ENCODE peak calls at places on chromosomes 7 and 10, in eight cellular contexts. One of them, this sample, is unnamed.

GRCh38 chr10:49634053-49634660 is 20.3 kb downstream of the CHAT start:
- DNase-seq in spleen: peak; percentile 55
- DNase-seq in HCT116: no peak
- DNase-seq in endothelial cell of umbilical vein: no peak
- DNase-seq in tibial nerve: no peak
- DNase-seq in IMR-90: no peak
- DNase-seq in body of pancreas: no peak
- DNase-seq in A549: no peak
- DNase-seq in this sample: no peak

GRCh38 chr7:6256709-6257535 is 15.5 kb downstream of the CYTH3 start:
- DNase-seq in spleen: peak; percentile 47
- DNase-seq in HCT116: no peak
- DNase-seq in endothelial cell of umbilical vein: no peak
- DNase-seq in tibial nerve: peak; percentile 40
- DNase-seq in IMR-90: peak; percentile 67
- DNase-seq in body of pancreas: no peak
- DNase-seq in A549: no peak
- DNase-seq in this sample: no peak

GRCh38 chr10:122019414-122019975 is 30.5 kb downstream of the TACC2 start:
- DNase-seq in spleen: no peak
- DNase-seq in HCT116: no peak
- DNase-seq in endothelial cell of umbilical vein: no peak
- DNase-seq in tibial nerve: no peak
- DNase-seq in IMR-90: no peak
- DNase-seq in body of pancreas: peak; percentile 68
- DNase-seq in A549: no peak
- DNase-seq in this sample: no peak

GRCh38 chr10:84262190-84262956 is 17.5 kb downstream of the RGR start:
- DNase-seq in spleen: no peak
- DNase-seq in HCT116: no peak
- DNase-seq in endothelial cell of umbilical vein: no peak
- DNase-seq in tibial nerve: no peak
- DNase-seq in IMR-90: no peak
- DNase-seq in body of pancreas: no peak
- DNase-seq in A549: no peak
- DNase-seq in this sample: no peak

GRCh38 chr10:107059872-107060271 is 104.6 kb downstream of the SORCS1 start:
- DNase-seq in spleen: no peak
- DNase-seq in HCT116: no peak
- DNase-seq in endothelial cell of umbilical vein: no peak
- DNase-seq in tibial nerve: no peak
- DNase-seq in IMR-90: no peak
- DNase-seq in body of pancreas: no peak
- DNase-seq in A549: no peak
- DNase-seq in this sample: no peak

GRCh38 chr10:119301397-119301796 is 94.0 kb downstream of the GRK5 start:
- DNase-seq in spleen: peak; percentile 91
- DNase-seq in HCT116: no peak
- DNase-seq in endothelial cell of umbilical vein: peak; percentile 65
- DNase-seq in tibial nerve: no peak
- DNase-seq in IMR-90: peak; percentile 24
- DNase-seq in body of pancreas: no peak
- DNase-seq in A549: no peak
- DNase-seq in this sample: peak; percentile 53

GRCh38 chr10:53899463-53899862 is 901.6 kb downstream of the PCDH15 start:
- DNase-seq in spleen: no peak
- DNase-seq in HCT116: no peak
- DNase-seq in endothelial cell of umbilical vein: no peak
- DNase-seq in tibial nerve: no peak
- DNase-seq in IMR-90: no peak
- DNase-seq in body of pancreas: no peak
- DNase-seq in A549: no peak
- DNase-seq in this sample: no peak

GRCh38 chr10:5297466-5297865 is 67.3 kb upstream of the UCN3 start:
- DNase-seq in spleen: peak; percentile 78
- DNase-seq in HCT116: no peak
- DNase-seq in endothelial cell of umbilical vein: peak; percentile 24
- DNase-seq in tibial nerve: no peak
- DNase-seq in IMR-90: no peak
- DNase-seq in body of pancreas: no peak
- DNase-seq in A549: no peak
- DNase-seq in this sample: no peak

GRCh38 chr7:149369497-149369896 is 91.4 kb downstream of the ZNF777 start:
- DNase-seq in spleen: no peak
- DNase-seq in HCT116: peak; percentile 12
- DNase-seq in endothelial cell of umbilical vein: no peak
- DNase-seq in tibial nerve: no peak
- DNase-seq in IMR-90: no peak
- DNase-seq in body of pancreas: no peak
- DNase-seq in A549: no peak
- DNase-seq in this sample: no peak

DNA sequence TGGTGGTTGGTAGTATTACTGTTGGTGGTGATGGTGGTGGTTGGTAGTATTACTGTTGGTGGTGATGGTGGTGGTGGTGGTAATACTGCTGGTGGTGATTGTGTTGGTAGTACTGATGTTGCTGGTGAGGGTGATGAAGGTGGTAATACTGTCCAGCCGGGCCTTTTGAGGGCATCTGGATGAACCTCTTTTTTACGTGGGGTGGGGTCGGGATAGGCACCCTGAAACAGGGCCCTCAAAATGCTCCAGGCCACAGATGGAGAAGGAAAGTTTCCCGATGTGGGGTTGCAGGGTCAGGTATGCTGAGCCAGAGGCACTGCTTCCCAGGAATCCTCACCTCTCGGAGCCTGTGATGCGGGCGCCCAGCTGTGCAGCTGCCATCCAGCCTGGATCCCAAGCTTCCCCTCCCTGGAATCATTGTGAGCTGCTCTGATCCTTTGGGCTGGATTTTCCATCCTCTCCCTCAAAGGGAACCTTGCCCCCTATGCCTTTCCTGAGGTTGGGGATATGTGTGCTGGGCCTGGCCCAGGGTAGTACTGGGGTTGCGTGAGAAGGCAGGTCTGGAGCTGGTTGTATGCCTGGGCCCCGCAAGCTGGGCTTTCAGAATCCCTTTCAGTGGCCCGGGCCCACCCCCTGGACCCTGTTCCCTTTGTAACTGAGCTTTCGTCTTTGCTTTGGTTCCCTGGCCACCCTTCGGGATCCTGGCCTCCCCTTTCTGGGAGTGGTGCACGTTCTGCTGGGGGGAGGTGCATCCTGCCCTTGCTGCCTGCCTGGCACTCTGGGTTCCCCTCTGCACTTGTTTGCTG is 43.3 kb downstream of the DOCK1 start:
- DNase-seq in spleen: peak; percentile 27
- DNase-seq in HCT116: no peak
- DNase-seq in endothelial cell of umbilical vein: no peak
- DNase-seq in tibial nerve: no peak
- DNase-seq in IMR-90: no peak
- DNase-seq in body of pancreas: no peak
- DNase-seq in A549: no peak
- DNase-seq in this sample: no peak
- H3K9me3 ChIP-seq in spleen: no peaks in the 10 kb centered on the region
- H3K9me3 ChIP-seq in HCT116: peaks cover 13% of the 10 kb centered on the region
- H3K9me3 ChIP-seq in endothelial cell of umbilical vein: peaks cover 4% of the 10 kb centered on the region
- H3K9me3 ChIP-seq in tibial nerve: no peaks in the 10 kb centered on the region
- H3K9me3 ChIP-seq in IMR-90: no peaks in the 10 kb centered on the region
- H3K9me3 ChIP-seq in body of pancreas: no peaks in the 10 kb centered on the region
- H3K9me3 ChIP-seq in A549: peaks cover 22% of the 10 kb centered on the region
- H3K9me3 ChIP-seq in this sample: no peaks in the 10 kb centered on the region

DNA sequence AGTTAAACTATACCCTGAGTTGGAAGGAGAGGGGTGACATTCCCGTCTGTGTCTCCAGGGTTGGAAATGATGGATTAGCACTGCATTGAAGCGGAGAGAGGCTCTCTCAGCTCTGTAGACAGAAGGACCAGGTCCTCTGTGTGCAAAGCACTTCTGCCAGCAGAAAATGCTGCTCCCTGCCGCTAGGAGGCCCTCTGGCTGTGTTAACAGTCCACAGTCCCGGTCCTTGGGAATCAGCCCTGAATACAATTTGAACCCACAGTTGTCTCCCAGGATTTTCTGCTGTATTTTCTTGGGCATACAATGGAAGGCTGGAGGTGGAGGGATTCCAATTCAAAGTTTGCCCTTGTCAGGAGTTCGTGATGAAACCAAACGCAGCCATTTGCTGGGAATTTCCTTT is 205.1 kb downstream of the GLRX3 start:
- DNase-seq in spleen: no peak
- DNase-seq in HCT116: no peak
- DNase-seq in endothelial cell of umbilical vein: no peak
- DNase-seq in tibial nerve: no peak
- DNase-seq in IMR-90: no peak
- DNase-seq in body of pancreas: peak; percentile 65
- DNase-seq in A549: no peak
- DNase-seq in this sample: no peak
- TF ChIP-seq CTCF in spleen: no peak
- TF ChIP-seq CTCF in HCT116: peak; percentile 54
- TF ChIP-seq CTCF in endothelial cell of umbilical vein: no peak
- TF ChIP-seq CTCF in tibial nerve: no peak
- TF ChIP-seq CTCF in IMR-90: no peak
- TF ChIP-seq CTCF in body of pancreas: peak; percentile 40
- TF ChIP-seq CTCF in A549: no peak
- TF ChIP-seq CTCF in this sample: no peak

GRCh38 chr10:124210263-124210662 is 116.9 kb upstream of the CHST15 start:
- DNase-seq in spleen: no peak
- DNase-seq in HCT116: no peak
- DNase-seq in endothelial cell of umbilical vein: no peak
- DNase-seq in tibial nerve: no peak
- DNase-seq in IMR-90: no peak
- DNase-seq in body of pancreas: no peak
- DNase-seq in A549: no peak
- DNase-seq in this sample: no peak

GRCh38 chr10:124213881-124214523 is 120.6 kb upstream of the CHST15 start:
- DNase-seq in spleen: no peak
- DNase-seq in HCT116: no peak
- DNase-seq in endothelial cell of umbilical vein: no peak
- DNase-seq in tibial nerve: no peak
- DNase-seq in IMR-90: no peak
- DNase-seq in body of pancreas: no peak
- DNase-seq in A549: no peak
- DNase-seq in this sample: no peak

GRCh38 chr10:124212702-124213101 is 119.3 kb upstream of the CHST15 start:
- DNase-seq in spleen: no peak
- DNase-seq in HCT116: no peak
- DNase-seq in endothelial cell of umbilical vein: no peak
- DNase-seq in tibial nerve: no peak
- DNase-seq in IMR-90: no peak
- DNase-seq in body of pancreas: no peak
- DNase-seq in A549: no peak
- DNase-seq in this sample: no peak

GRCh38 chr10:124213471-124213870 is 120.1 kb upstream of the CHST15 start:
- DNase-seq in spleen: no peak
- DNase-seq in HCT116: no peak
- DNase-seq in endothelial cell of umbilical vein: no peak
- DNase-seq in tibial nerve: no peak
- DNase-seq in IMR-90: no peak
- DNase-seq in body of pancreas: no peak
- DNase-seq in A549: no peak
- DNase-seq in this sample: no peak

GRCh38 chr10:124211921-124212320 is 118.5 kb upstream of the CHST15 start:
- DNase-seq in spleen: no peak
- DNase-seq in HCT116: no peak
- DNase-seq in endothelial cell of umbilical vein: no peak
- DNase-seq in tibial nerve: no peak
- DNase-seq in IMR-90: no peak
- DNase-seq in body of pancreas: no peak
- DNase-seq in A549: no peak
- DNase-seq in this sample: no peak
- TF ChIP-seq POLR2A in spleen: no peak
- TF ChIP-seq POLR2A in HCT116: no peak
- TF ChIP-seq POLR2A in endothelial cell of umbilical vein: no peak
- TF ChIP-seq POLR2A in tibial nerve: no peak
- TF ChIP-seq POLR2A in IMR-90: no peak
- TF ChIP-seq POLR2A in body of pancreas: no peak
- TF ChIP-seq POLR2A in A549: no peak
- TF ChIP-seq POLR2A in this sample: no peak

GRCh38 chr7:64300641-64301405 is 12.9 kb upstream of the ZNF736 start:
- DNase-seq in spleen: no peak
- DNase-seq in HCT116: no peak
- DNase-seq in endothelial cell of umbilical vein: no peak
- DNase-seq in tibial nerve: no peak
- DNase-seq in IMR-90: no peak
- DNase-seq in body of pancreas: peak; percentile 27
- DNase-seq in A549: no peak
- DNase-seq in this sample: no peak

GRCh38 chr7:64294701-64295420 is 18.9 kb upstream of the ZNF736 start:
- DNase-seq in spleen: no peak
- DNase-seq in HCT116: no peak
- DNase-seq in endothelial cell of umbilical vein: no peak
- DNase-seq in tibial nerve: no peak
- DNase-seq in IMR-90: no peak
- DNase-seq in body of pancreas: no peak
- DNase-seq in A549: no peak
- DNase-seq in this sample: no peak
- H3K9me3 ChIP-seq in spleen: no peaks in the 10 kb centered on the region
- H3K9me3 ChIP-seq in HCT116: peaks cover 16% of the 10 kb centered on the region
- H3K9me3 ChIP-seq in endothelial cell of umbilical vein: peaks cover 2% of the 10 kb centered on the region
- H3K9me3 ChIP-seq in tibial nerve: no peaks in the 10 kb centered on the region
- H3K9me3 ChIP-seq in IMR-90: peaks cover 4% of the 10 kb centered on the region
- H3K9me3 ChIP-seq in body of pancreas: no peaks in the 10 kb centered on the region
- H3K9me3 ChIP-seq in A549: peaks cover 10% of the 10 kb centered on the region
- H3K9me3 ChIP-seq in this sample: no peaks in the 10 kb centered on the region

GRCh38 chr10:46273506-46274477 is 13.0 kb upstream of the ANTXRL start:
- DNase-seq in spleen: peak; percentile 57
- DNase-seq in HCT116: no peak
- DNase-seq in endothelial cell of umbilical vein: no peak
- DNase-seq in tibial nerve: no peak
- DNase-seq in IMR-90: no peak
- DNase-seq in body of pancreas: no peak
- DNase-seq in A549: no peak
- DNase-seq in this sample: peak; percentile 4
- TF ChIP-seq CTCF in spleen: no peak
- TF ChIP-seq CTCF in HCT116: peak; percentile 37
- TF ChIP-seq CTCF in endothelial cell of umbilical vein: no peak
- TF ChIP-seq CTCF in tibial nerve: no peak
- TF ChIP-seq CTCF in IMR-90: peak; percentile 10
- TF ChIP-seq CTCF in body of pancreas: peak; percentile 23
- TF ChIP-seq CTCF in A549: no peak
- TF ChIP-seq CTCF in this sample: no peak